ENCODE peak calls at places on chromosome 15, in four cellular contexts. One of them, this sample, is unnamed.

GRCh38 chr15:75570119-75570518 is 9.0 kb downstream of the PTPN9 start:
- DNase-seq in WTC11: no peak
- DNase-seq in K562: no peak
- DNase-seq in A549: no peak
- DNase-seq in this sample: no peak

GRCh38 chr15:62758952-62759349 is 283.6 kb upstream of the TPM1 start:
- DNase-seq in WTC11: no peak
- DNase-seq in A549: no peak
- DNase-seq in K562: no peak
- DNase-seq in this sample: no peak

GRCh38 chr15:31024979-31025378 is 33.6 kb upstream of the MTMR10 start:
- DNase-seq in K562: no peak
- DNase-seq in A549: no peak
- DNase-seq in WTC11: no peak
- DNase-seq in this sample: peak; percentile 51

GRCh38 chr15:81222007-81222406 is 25.3 kb downstream of the IL16 start:
- DNase-seq in K562: no peak
- DNase-seq in A549: no peak
- DNase-seq in WTC11: no peak
- DNase-seq in this sample: no peak

GRCh38 chr15:89673162-89673506 is 6.0 kb downstream of the PLIN1 start:
- DNase-seq in A549: peak; percentile 76
- DNase-seq in K562: peak; percentile 74
- DNase-seq in WTC11: peak; percentile 86
- DNase-seq in this sample: peak; percentile 25

GRCh38 chr15:73786518-73786917 is 33.4 kb upstream of the INSYN1 start:
- DNase-seq in K562: no peak
- DNase-seq in A549: no peak
- DNase-seq in WTC11: peak; percentile 80
- DNase-seq in this sample: no peak

GRCh38 chr15:64017082-64017588 is 29.1 kb downstream of the DAPK2 start:
- DNase-seq in K562: no peak
- DNase-seq in WTC11: no peak
- DNase-seq in A549: peak; percentile 93
- DNase-seq in this sample: peak; percentile 58

GRCh38 chr15:29379647-29380046 is 110.0 kb upstream of the NSMCE3 start:
- DNase-seq in A549: no peak
- DNase-seq in WTC11: no peak
- DNase-seq in K562: no peak
- DNase-seq in this sample: no peak

GRCh38 chr15:77032052-77032646 is 37.2 kb downstream of the PSTPIP1 start:
- DNase-seq in A549: no peak
- DNase-seq in WTC11: peak; percentile 13
- DNase-seq in K562: no peak
- DNase-seq in this sample: peak; percentile 66

GRCh38 chr15:68488966-68489365 is 57.0 kb upstream of the ITGA11 start:
- DNase-seq in WTC11: no peak
- DNase-seq in K562: no peak
- DNase-seq in A549: no peak
- DNase-seq in this sample: no peak

GRCh38 chr15:73752817-73753214 is 335 bp downstream of the INSYN1 start:
- DNase-seq in K562: no peak
- DNase-seq in A549: peak; percentile 15
- DNase-seq in WTC11: peak; percentile 47
- DNase-seq in this sample: no peak

GRCh38 chr15:73495171-73495570 is 52.2 kb downstream of the REC114 start:
- DNase-seq in A549: no peak
- DNase-seq in WTC11: no peak
- DNase-seq in K562: no peak
- DNase-seq in this sample: no peak

GRCh38 chr15:29859981-29860745 is 37.9 kb upstream of the TJP1 start:
- DNase-seq in WTC11: no peak
- DNase-seq in K562: no peak
- DNase-seq in A549: no peak
- DNase-seq in this sample: no peak

GRCh38 chr15:66646308-66646707 is 55.7 kb upstream of the SMAD6 start:
- DNase-seq in A549: no peak
- DNase-seq in WTC11: no peak
- DNase-seq in K562: no peak
- DNase-seq in this sample: no peak

GRCh38 chr15:45333550-45333949 is 44.8 kb downstream of the GATM start:
- DNase-seq in A549: no peak
- DNase-seq in K562: no peak
- DNase-seq in WTC11: no peak
- DNase-seq in this sample: peak; percentile 53

GRCh38 chr15:51030649-51031316 is 63.9 kb downstream of the TNFAIP8L3 start:
- DNase-seq in K562: no peak
- DNase-seq in A549: peak; percentile 67
- DNase-seq in WTC11: no peak
- DNase-seq in this sample: peak; percentile 13

GRCh38 chr15:70788114-70789049 is 25.0 kb upstream of the UACA start:
- DNase-seq in A549: peak; percentile 88
- DNase-seq in WTC11: no peak
- DNase-seq in K562: no peak
- DNase-seq in this sample: peak; percentile 91

GRCh38 chr15:94607176-94607654 is 375.9 kb downstream of the MCTP2 start:
- DNase-seq in WTC11: no peak
- DNase-seq in K562: no peak
- DNase-seq in A549: no peak
- DNase-seq in this sample: no peak

GRCh38 chr15:51652084-51652668 is 29.1 kb upstream of the SCG3 start:
- DNase-seq in WTC11: no peak
- DNase-seq in K562: peak; percentile 73
- DNase-seq in A549: no peak
- DNase-seq in this sample: no peak

GRCh38 chr15:74427607-74428441 is 5.9 kb downstream of the SEMA7A start:
- DNase-seq in WTC11: no peak
- DNase-seq in A549: no peak
- DNase-seq in K562: no peak
- DNase-seq in this sample: peak; percentile 58

GRCh38 chr15:39365161-39365560 is 215.7 kb upstream of the THBS1 start:
- DNase-seq in A549: no peak
- DNase-seq in K562: no peak
- DNase-seq in WTC11: no peak
- DNase-seq in this sample: no peak

GRCh38 chr15:68344600-68344999 is 67.1 kb downstream of the FEM1B start:
- DNase-seq in A549: no peak
- DNase-seq in K562: no peak
- DNase-seq in WTC11: no peak
- DNase-seq in this sample: no peak

GRCh38 chr15:77002436-77002835 is 7.5 kb downstream of the PSTPIP1 start:
- DNase-seq in WTC11: no peak
- DNase-seq in K562: no peak
- DNase-seq in A549: no peak
- DNase-seq in this sample: no peak

GRCh38 chr15:68277131-68277604 is 377 bp upstream of the FEM1B start:
- DNase-seq in A549: peak; percentile 55
- DNase-seq in WTC11: peak; percentile 59
- DNase-seq in K562: no peak
- DNase-seq in this sample: no peak

GRCh38 chr15:26394801-26395200 is 378.1 kb downstream of the GABRB3 start:
- DNase-seq in A549: no peak
- DNase-seq in WTC11: no peak
- DNase-seq in K562: no peak
- DNase-seq in this sample: no peak
- TF ChIP-seq HMGXB4 in A549: no peak
- TF ChIP-seq HMGXB4 in WTC11: no peak
- TF ChIP-seq HMGXB4 in K562: no peak
- TF ChIP-seq HMGXB4 in this sample: no peak

GRCh38 chr15:34796847-34797246 is 1.5 kb upstream of the ACTC1 start:
- DNase-seq in A549: no peak
- DNase-seq in K562: no peak
- DNase-seq in WTC11: no peak
- DNase-seq in this sample: no peak
- TF ChIP-seq HMGXB4 in A549: no peak
- TF ChIP-seq HMGXB4 in K562: no peak
- TF ChIP-seq HMGXB4 in WTC11: no peak
- TF ChIP-seq HMGXB4 in this sample: no peak

DNA sequence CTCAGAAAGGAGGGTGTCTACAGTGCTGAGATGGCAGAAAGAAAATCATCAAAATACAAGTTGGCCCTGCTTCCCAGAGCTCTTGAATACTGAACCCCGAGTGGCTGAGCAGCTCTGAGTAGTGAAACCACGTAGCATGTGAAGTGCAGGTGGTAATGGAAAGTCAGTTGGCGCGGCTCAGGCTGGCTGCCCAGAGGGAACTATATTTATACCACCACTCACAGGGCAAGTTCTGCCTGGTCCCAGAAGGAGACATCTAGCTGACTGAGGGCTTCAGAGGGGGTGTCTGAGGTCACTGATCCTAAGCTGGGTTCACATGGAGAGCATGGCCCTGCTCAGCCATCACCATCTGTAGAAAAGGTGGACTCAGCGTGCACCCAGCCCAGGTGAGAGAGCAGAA is 129.6 kb upstream of the AGBL1 start:
- DNase-seq in WTC11: no peak
- DNase-seq in K562: no peak
- DNase-seq in A549: no peak
- DNase-seq in this sample: no peak
- TF ChIP-seq HMGXB4 in WTC11: no peak
- TF ChIP-seq HMGXB4 in K562: no peak
- TF ChIP-seq HMGXB4 in A549: no peak
- TF ChIP-seq HMGXB4 in this sample: no peak

GRCh38 chr15:101019351-101019750 is 100.2 kb downstream of the LRRK1 start:
- DNase-seq in A549: no peak
- DNase-seq in WTC11: no peak
- DNase-seq in K562: no peak
- DNase-seq in this sample: no peak

GRCh38 chr15:101014921-101015841 is 96.0 kb downstream of the LRRK1 start:
- DNase-seq in WTC11: peak; percentile 87
- DNase-seq in A549: peak; percentile 92
- DNase-seq in K562: peak; percentile 81
- DNase-seq in this sample: peak; percentile 53

GRCh38 chr15:101017935-101018849 is 99.0 kb downstream of the LRRK1 start:
- DNase-seq in A549: no peak
- DNase-seq in WTC11: no peak
- DNase-seq in K562: no peak
- DNase-seq in this sample: no peak

GRCh38 chr15:101016581-101016980 is 97.4 kb downstream of the LRRK1 start:
- DNase-seq in A549: no peak
- DNase-seq in WTC11: no peak
- DNase-seq in K562: no peak
- DNase-seq in this sample: no peak

DNA sequence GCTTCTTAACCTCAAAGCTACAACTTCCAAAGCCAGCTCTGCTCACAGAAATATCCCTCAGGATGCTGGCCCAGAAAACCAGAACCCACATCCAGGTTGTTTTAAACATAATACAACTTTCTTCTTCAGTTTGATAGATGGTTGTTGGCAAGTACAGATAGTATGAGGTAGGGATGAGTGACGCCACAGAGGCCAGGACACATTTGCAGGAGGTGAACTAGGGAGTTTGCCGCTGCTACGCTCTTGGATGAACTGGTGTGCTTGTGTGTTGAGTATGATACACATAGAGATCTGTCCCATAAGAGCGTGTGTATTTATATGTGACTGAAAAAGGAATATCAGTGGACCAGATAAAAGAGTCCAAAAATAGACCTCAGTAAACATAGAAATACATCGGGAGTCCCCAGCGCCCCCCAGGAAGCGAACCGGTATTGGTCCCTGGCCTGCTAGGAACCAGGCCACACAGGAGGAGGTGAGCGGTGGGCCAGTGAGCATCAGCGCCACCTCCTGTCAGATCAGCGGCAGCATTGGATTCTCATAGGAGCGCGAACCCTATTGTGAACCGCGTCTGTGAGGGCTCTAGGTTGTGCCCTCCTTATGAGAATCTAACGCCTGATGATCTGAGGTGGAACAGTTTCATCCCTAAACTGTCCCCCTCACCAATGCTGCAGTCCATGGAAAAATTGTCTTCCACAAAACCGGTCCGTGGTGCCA is 98.0 kb downstream of the LRRK1 start:
- DNase-seq in WTC11: peak; percentile 64
- DNase-seq in K562: no peak
- DNase-seq in A549: no peak
- DNase-seq in this sample: no peak
- TF ChIP-seq HMGXB4 in WTC11: no peak
- TF ChIP-seq HMGXB4 in K562: no peak
- TF ChIP-seq HMGXB4 in A549: no peak
- TF ChIP-seq HMGXB4 in this sample: no peak

GRCh38 chr15:42032376-42033213 is 11.8 kb upstream of the PLA2G4E start:
- DNase-seq in WTC11: no peak
- DNase-seq in A549: no peak
- DNase-seq in K562: no peak
- DNase-seq in this sample: no peak

GRCh38 chr15:42033214-42033873 is 12.5 kb upstream of the PLA2G4E start:
- DNase-seq in A549: no peak
- DNase-seq in WTC11: no peak
- DNase-seq in K562: no peak
- DNase-seq in this sample: no peak

GRCh38 chr15:42034628-42035177 is 13.9 kb upstream of the PLA2G4E start:
- DNase-seq in WTC11: no peak
- DNase-seq in A549: no peak
- DNase-seq in K562: no peak
- DNase-seq in this sample: no peak

GRCh38 chr15:42027521-42027920 is 6.7 kb upstream of the PLA2G4E start:
- DNase-seq in K562: no peak
- DNase-seq in WTC11: no peak
- DNase-seq in A549: no peak
- DNase-seq in this sample: no peak

DNA sequence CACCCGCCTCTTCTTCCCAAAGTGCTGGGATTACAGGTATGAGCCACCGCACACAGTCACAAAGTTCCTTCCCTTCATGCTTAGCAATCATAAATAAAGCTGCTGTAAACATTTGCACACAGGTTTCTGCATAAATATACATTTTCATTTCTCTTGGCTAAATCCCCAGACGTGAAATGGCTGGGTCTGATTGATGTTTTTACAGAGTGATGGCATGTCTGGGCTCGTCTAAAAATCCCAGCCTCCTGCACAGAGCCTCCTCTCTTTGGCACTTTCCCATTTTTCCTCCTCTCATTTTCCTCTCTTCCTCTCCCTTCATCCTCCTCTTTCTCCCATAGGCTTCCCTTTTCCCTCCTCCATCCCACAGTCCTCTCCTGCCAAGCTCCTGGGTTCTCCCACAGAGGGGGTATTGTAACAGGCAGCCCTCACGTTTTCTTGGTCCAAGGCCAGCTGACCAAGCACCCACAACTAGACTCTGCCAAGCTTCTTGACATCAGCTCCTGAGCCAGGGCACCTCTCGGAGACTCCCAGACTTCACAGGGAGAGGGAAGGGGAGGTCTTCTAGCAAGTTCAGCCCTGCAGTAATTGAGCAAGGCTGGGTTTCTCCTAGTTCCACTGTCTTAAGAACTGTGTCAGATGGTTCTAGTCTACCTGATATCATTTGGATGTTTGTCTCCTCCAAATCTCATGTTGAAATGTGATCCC is 10.5 kb upstream of the PLA2G4E start:
- DNase-seq in K562: no peak
- DNase-seq in A549: no peak
- DNase-seq in WTC11: no peak
- DNase-seq in this sample: no peak
- TF ChIP-seq HMGXB4 in K562: no peak
- TF ChIP-seq HMGXB4 in A549: no peak
- TF ChIP-seq HMGXB4 in WTC11: no peak
- TF ChIP-seq HMGXB4 in this sample: no peak

GRCh38 chr15:56653082-56653481 is 80.2 kb downstream of the ZNF280D start:
- DNase-seq in A549: no peak
- DNase-seq in WTC11: no peak
- DNase-seq in K562: no peak
- DNase-seq in this sample: no peak
- TF ChIP-seq HMGXB4 in A549: no peak
- TF ChIP-seq HMGXB4 in WTC11: no peak
- TF ChIP-seq HMGXB4 in K562: no peak
- TF ChIP-seq HMGXB4 in this sample: no peak